ENCODE peak calls at places on chromosomes 2 and 18, in five cellular contexts. Q, P, O, G and X are unnamed samples.

GRCh38 chr18:56803076-56803475 is 151.9 kb downstream of the WDR7 start:
- DNase-seq in G (no peak), O (no peak), P (no peak), Q (no peak), X (no peak)

GRCh38 chr2:42834161-42834560 is 41.8 kb upstream of the HAAO start:
- DNase-seq in P (no peak), Q (no peak), G (no peak), O (no peak), X (no peak)

GRCh38 chr18:73151086-73151485 is 283.3 kb upstream of the NETO1 start:
- DNase-seq in G (no peak), P (no peak), Q (no peak), O (no peak), X (no peak)

GRCh38 chr2:96202152-96202856 is 6.3 kb downstream of the STARD7 start:
- DNase-seq in G (no peak), O (no peak), P (no peak), Q (no peak), X (no peak)

GRCh38 chr18:78920436-78921138 is 59.0 kb upstream of the SALL3 start:
- DNase-seq in P (no peak), Q (no peak), O (no peak), G (no peak), X (no peak)

GRCh38 chr18:50832754-50833153 is 12.9 kb upstream of the MRO start:
- DNase-seq in O (no peak), Q (no peak), P (no peak), G (no peak), X (no peak)

GRCh38 chr2:99571609-99572344 is 82.0 kb upstream of the REV1 start:
- DNase-seq in Q (no peak), O (no peak), G (no peak), P (no peak), X (no peak)

GRCh38 chr2:105595536-105595935 is 149.2 kb upstream of the NCK2 start:
- DNase-seq in G (no peak), P (no peak), O (peak), Q (no peak), X (no peak)

GRCh38 chr18:10040287-10041011 is 126.6 kb downstream of the VAPA start:
- DNase-seq in P (no peak), Q (no peak), O (no peak), G (no peak), X (no peak)